ENCODE peak calls at places on chromosomes 7 and 10, in ten cellular contexts. O is activated T-helper 9 cell treated with anti-CD3 and anti-CD28 coated beads, Interleukin-2, amount 50 U/mL, for 16 hours; U is stimulated activated CD8-positive, alpha-beta memory T cell treated with anti-CD3 and anti-CD28 coated beads, Interleukin-4, amount 100 ng/mL, for 24 hours; I is H4; M is uterus; G is caudate nucleus; H is iris pigment epithelial cell; X is HEK293T; W is NCI-H2171 treated with DMSO at 0.1 percent for 48 hours; B is stimulated activated CD4-positive, alpha-beta T cell treated with anti-CD3 and anti-CD28 coated beads, Interleukin-2, amount 100 ng/mL, for 48 hours. S is an unnamed sample.

GRCh38 chr10:58064714-58065528 is 202.8 kb downstream of the IPMK start:
- DNase-seq in X (peak), H (peak), I (peak), W (peak), U (no peak), B (no peak), G (no peak), O (no peak), M (no peak), S (peak)

GRCh38 chr7:43700059-43700501 is 29.2 kb downstream of the COA1 start:
- DNase-seq in I (peak), B (no peak), U (no peak), M (no peak), H (peak), O (no peak), X (peak), G (no peak), W (peak), S (peak)

GRCh38 chr7:140310337-140311002 is 87.9 kb downstream of the SLC37A3 start:
- DNase-seq in X (no peak), M (no peak), B (no peak), I (no peak), H (no peak), G (no peak), O (no peak), U (no peak), W (no peak), S (no peak)

GRCh38 chr10:106625761-106626160 is 538.7 kb downstream of the SORCS1 start:
- DNase-seq in B (no peak), G (no peak), I (no peak), M (no peak), W (no peak), U (no peak), X (no peak), H (no peak), O (no peak), S (no peak)

GRCh38 chr10:514137-514671 is 175.3 kb downstream of the DIP2C start:
- DNase-seq in X (no peak), B (no peak), W (peak), I (no peak), O (no peak), M (no peak), U (no peak), G (peak), H (no peak), S (no peak)

GRCh38 chr7:79531116-79531515 is 77.6 kb upstream of the MAGI2 start:
- DNase-seq in H (no peak), X (no peak), U (no peak), O (no peak), I (no peak), W (no peak), G (no peak), M (no peak), B (no peak), S (no peak)

GRCh38 chr10:8726087-8726486 is 671.6 kb downstream of the GATA3 start:
- DNase-seq in X (no peak), O (no peak), I (peak), W (no peak), U (no peak), B (no peak), H (peak), G (no peak), M (no peak), S (peak)

GRCh38 chr10:20874261-20874660 is 22.9 kb downstream of the NEBL start:
- DNase-seq in W (peak), M (no peak), O (no peak), H (no peak), B (no peak), U (no peak), G (no peak), I (no peak), X (no peak), S (no peak)

GRCh38 chr7:25844109-25844915 is 307.7 kb upstream of the NFE2L3 start:
- DNase-seq in I (no peak), M (no peak), G (no peak), U (no peak), W (no peak), B (no peak), H (peak), X (no peak), O (no peak), S (no peak)

GRCh38 chr7:148871030-148871429 is 13.1 kb downstream of the EZH2 start:
- DNase-seq in X (no peak), H (no peak), O (no peak), B (no peak), G (no peak), M (no peak), U (no peak), W (no peak), I (no peak), S (no peak)

GRCh38 chr10:44809652-44810051 is 101.5 kb upstream of the TMEM72 start:
- DNase-seq in B (no peak), G (no peak), U (no peak), X (no peak), W (no peak), I (no peak), M (no peak), H (no peak), O (no peak), S (no peak)

GRCh38 chr7:13829914-13830603 is 159.4 kb downstream of the ETV1 start:
- DNase-seq in X (no peak), B (no peak), W (no peak), H (peak), G (no peak), U (no peak), O (no peak), I (no peak), M (no peak), S (peak)

GRCh38 chr7:35516498-35516897 is 178.4 kb downstream of the HERPUD2 start:
- DNase-seq in W (no peak), M (no peak), G (no peak), X (no peak), O (no peak), B (no peak), H (no peak), U (no peak), I (no peak), S (no peak)

S was measured in Caki2.